ENCODE peak calls at places on chromosomes 1 and 21, in five cellular contexts. G is HFF-Myc, L is IMR-90, J is BJ, M is bronchial epithelial cell. U is an unnamed sample.

GRCh38 chr1:154860154-154860870 is 9.8 kb downstream of the KCNN3 start:
- DNase-seq in L (no peak), J (no peak), M (no peak), G (no peak), U (no peak)

GRCh38 chr1:21294266-21295058 is 4.2 kb upstream of the ECE1 start:
- DNase-seq in M (peak; percentile 54), G (no peak), L (no peak), J (no peak), U (no peak)

GRCh38 chr1:246324711-246325110 is 182.4 kb downstream of the SMYD3 start:
- DNase-seq in M (peak; percentile 73), J (no peak), G (no peak), L (peak; percentile 72), U (no peak)

GRCh38 chr1:234780531-234781162 is 170.7 kb upstream of the IRF2BP2 start:
- DNase-seq in G (no peak), M (no peak), J (no peak), L (no peak), U (no peak)

GRCh38 chr1:4464478-4464877 is 189.9 kb upstream of the AJAP1 start:
- DNase-seq in L (no peak), J (no peak), M (no peak), G (no peak), U (no peak)

GRCh38 chr1:234600418-234601216 is 9.4 kb downstream of the IRF2BP2 start:
- DNase-seq in M (no peak), J (no peak), L (no peak), G (no peak), U (no peak)

GRCh38 chr1:25707280-25708016 is 90.9 kb downstream of the MAN1C1 start:
- DNase-seq in L (peak; percentile 40), M (peak; percentile 66), G (no peak), J (peak; percentile 63), U (no peak)

GRCh38 chr1:167708940-167709389 is 12.8 kb upstream of the MPZL1 start:
- DNase-seq in L (no peak), J (no peak), G (no peak), M (no peak), U (no peak)

GRCh38 chr1:64215576-64215975 is 12.2 kb downstream of the UBE2U start:
- DNase-seq in M (no peak), G (no peak), J (no peak), L (no peak), U (no peak)

GRCh38 chr1:87330201-87330953 is 1.7 kb downstream of the LMO4 start:
- DNase-seq in G (no peak), J (no peak), L (peak; percentile 40), M (peak; percentile 23), U (no peak)

GRCh38 chr1:87449348-87449963 is 120.8 kb downstream of the LMO4 start:
- DNase-seq in G (no peak), J (no peak), L (peak; percentile 7), M (peak; percentile 61), U (no peak)

GRCh38 chr1:6007318-6008083 is 15.3 kb upstream of the NPHP4 start:
- DNase-seq in L (peak; percentile 40), M (no peak), G (no peak), J (no peak), U (no peak)

GRCh38 chr1:6224733-6225132 is 11.0 kb downstream of the ICMT start:
- DNase-seq in M (no peak), L (no peak), G (no peak), J (no peak), U (no peak)

GRCh38 chr1:40039245-40039756 is 1.2 kb upstream of the CAP1 start:
- DNase-seq in G (no peak), L (peak; percentile 37), M (peak; percentile 40), J (no peak), U (peak; percentile 41)

GRCh38 chr1:94541175-94542087 is at the start of gene F3:
- DNase-seq in L (peak; percentile 91), M (peak; percentile 88), J (no peak), G (no peak), U (no peak)

GRCh38 chr1:235014756-235015155 is 113.9 kb downstream of the TOMM20 start:
- DNase-seq in G (no peak), J (no peak), M (no peak), L (no peak), U (no peak)

GRCh38 chr1:199282910-199283309 is 644.1 kb downstream of the PTPRC start:
- DNase-seq in L (peak; percentile 67), G (no peak), M (no peak), J (no peak), U (no peak)

GRCh38 chr1:17984510-17985085 is 123.0 kb upstream of the IGSF21 start:
- DNase-seq in M (no peak), G (peak; percentile 2), J (no peak), L (no peak), U (no peak)

GRCh38 chr1:53137729-53138128 is 4.7 kb downstream of the SLC1A7 start:
- DNase-seq in G (no peak), L (no peak), J (no peak), M (no peak), U (no peak)

GRCh38 chr1:47564570-47564969 is 126.7 kb downstream of the FOXD2 start:
- DNase-seq in M (no peak), L (no peak), J (no peak), G (no peak), U (no peak)

GRCh38 chr21:45132841-45133573 is 58.6 kb downstream of the ADARB1 start:
- DNase-seq in L (no peak), M (no peak), J (no peak), G (no peak), U (no peak)

GRCh38 chr1:111576547-111576946 is 43.0 kb upstream of the RAP1A start:
- DNase-seq in J (no peak), M (no peak), G (no peak), L (no peak), U (no peak)

GRCh38 chr1:93574991-93575390 is 106.6 kb downstream of the BCAR3 start:
- DNase-seq in L (no peak), G (no peak), M (no peak), J (no peak), U (no peak)

GRCh38 chr21:36045993-36046392 is 14.3 kb downstream of the SETD4 start:
- DNase-seq in J (no peak), G (no peak), L (peak; percentile 11), M (no peak), U (no peak)

GRCh38 chr1:6397844-6398243 is 4.3 kb upstream of the ACOT7 start:
- DNase-seq in M (no peak), J (no peak), G (no peak), L (no peak), U (no peak)

GRCh38 chr21:45982758-45983731 is 1.5 kb downstream of the COL6A1 start:
- DNase-seq in J (no peak), L (no peak), G (no peak), M (no peak), U (no peak)

GRCh38 chr21:38848187-38848609 is 42.5 kb downstream of the ETS2 start:
- DNase-seq in M (no peak), L (no peak), G (no peak), J (no peak), U (no peak)

GRCh38 chr1:206608108-206608698 is 4.1 kb downstream of the EIF2D start:
- DNase-seq in M (peak; percentile 42), L (peak; percentile 37), G (no peak), J (no peak), U (no peak)

GRCh38 chr1:66296370-66296769 is 237.6 kb upstream of the SGIP1 start:
- DNase-seq in J (no peak), M (no peak), G (no peak), L (no peak), U (no peak)

GRCh38 chr1:204349602-204350001 is 10.1 kb downstream of the PLEKHA6 start:
- DNase-seq in L (no peak), M (peak; percentile 40), G (no peak), J (no peak), U (no peak)

GRCh38 chr1:226475112-226475511 is 67.2 kb upstream of the PARP1 start:
- DNase-seq in L (no peak), M (no peak), G (no peak), J (no peak), U (no peak)

GRCh38 chr1:40610156-40610555 is 55.3 kb downstream of the RIMS3 start:
- DNase-seq in J (no peak), L (no peak), M (no peak), G (no peak), U (no peak)

GRCh38 chr1:152440635-152441471 is 26.8 kb upstream of the CRNN start:
- DNase-seq in J (no peak), M (peak; percentile 64), L (peak; percentile 54), G (peak; percentile 14), U (peak; percentile 63)

GRCh38 chr1:58447891-58448290 is 98.6 kb downstream of the OMA1 start:
- DNase-seq in G (no peak), L (no peak), M (no peak), J (peak; percentile 46), U (no peak)

GRCh38 chr21:38631171-38631570 is 132.9 kb upstream of the ERG start:
- DNase-seq in G (peak; percentile 30), J (peak; percentile 38), L (no peak), M (peak; percentile 63), U (no peak)

DNA sequence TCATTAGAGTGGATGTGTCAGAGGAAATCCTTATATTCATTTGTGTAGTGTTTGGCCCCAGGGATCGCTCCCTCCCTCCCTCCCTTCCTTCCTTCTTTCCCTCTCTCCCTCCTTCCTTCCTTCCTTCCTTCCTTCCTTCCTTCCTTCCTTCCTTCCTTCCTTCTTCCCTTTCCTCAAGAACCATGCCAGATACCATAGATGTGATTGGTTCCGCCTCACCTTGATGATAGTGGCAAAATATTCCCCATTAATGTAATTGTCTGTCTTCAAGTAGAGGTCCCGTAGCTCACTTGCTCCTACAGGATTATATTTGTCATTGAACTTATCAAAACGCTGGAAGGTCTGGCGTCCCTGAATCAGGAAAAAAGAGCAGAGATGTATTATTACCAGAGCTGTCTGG is 7.8 kb upstream of the DENND2C start:
- DNase-seq in J (no peak), G (no peak), L (no peak), M (no peak), U (no peak)
- H3K4me3 ChIP-seq in J (no peak overlapping the region), G (no peak overlapping the region), L (no peak overlapping the region), M (no peak overlapping the region), U (no peak overlapping the region)

GRCh38 chr1:219928791-219929118 is 398 bp upstream of the SLC30A10 start:
- DNase-seq in G (no peak), M (no peak), J (no peak), L (no peak), U (no peak)
- H3K4me3 ChIP-seq in G (no peak overlapping the region), M (no peak overlapping the region), J (no peak overlapping the region), L (no peak overlapping the region), U (peak overlapping the region; percentile 57)

GRCh38 chr1:113934006-113934405 is 4.9 kb downstream of the HIPK1 start:
- DNase-seq in J (no peak), M (no peak), L (no peak), G (no peak), U (no peak)

GRCh38 chr1:113930499-113931161 is 1.5 kb downstream of the HIPK1 start:
- DNase-seq in G (no peak), M (peak; percentile 58), L (peak; percentile 83), J (no peak), U (no peak)

GRCh38 chr1:113929750-113930498 is 800 bp downstream of the HIPK1 start:
- DNase-seq in J (no peak), G (no peak), L (peak; percentile 17), M (peak; percentile 24), U (no peak)

GRCh38 chr1:113928950-113929749 is at the start of gene HIPK1:
- DNase-seq in G (peak; percentile 52), M (peak; percentile 59), J (no peak), L (peak; percentile 82), U (peak; percentile 53)

GRCh38 chr1:113931456-113931855 is 2.3 kb downstream of the HIPK1 start:
- DNase-seq in G (no peak), J (no peak), M (peak; percentile 45), L (peak; percentile 83), U (no peak)
- H3K4me3 ChIP-seq in G (peak overlapping the region; percentile 57), J (no peak overlapping the region), M (no peak overlapping the region), L (peak overlapping the region; percentile 13), U (no peak overlapping the region)

GRCh38 chr1:35574655-35575400 is 1.7 kb downstream of the TFAP2E start:
- DNase-seq in M (peak; percentile 30), G (no peak), J (no peak), L (no peak), U (no peak)
- H3K4me3 ChIP-seq in M (no peak overlapping the region), G (no peak overlapping the region), J (no peak overlapping the region), L (no peak overlapping the region), U (no peak overlapping the region)

U was measured in Panc1.